ENCODE peak calls at places on chromosome 18, in four cellular contexts. One of them, this sample, is unnamed.
A peak's percentile ranks its signal among the peaks of the same experiment; 100 is the strongest.

GRCh38 chr18:9536354-9537152 is 61.2 kb downstream of the RALBP1 start:
- DNase-seq in right atrium auricular region: no peak
- DNase-seq in CD8-positive, alpha-beta T cell: no peak
- DNase-seq in astrocyte of the cerebellum: no peak
- DNase-seq in this sample: no peak

GRCh38 chr18:73594749-73595148 is 552.9 kb downstream of the FBXO15 start:
- DNase-seq in CD8-positive, alpha-beta T cell: no peak
- DNase-seq in astrocyte of the cerebellum: peak; percentile 6
- DNase-seq in right atrium auricular region: no peak
- DNase-seq in this sample: no peak

GRCh38 chr18:61896767-61897166 is 4.0 kb upstream of the RNF152 start:
- DNase-seq in right atrium auricular region: no peak
- DNase-seq in astrocyte of the cerebellum: peak; percentile 24
- DNase-seq in CD8-positive, alpha-beta T cell: no peak
- DNase-seq in this sample: no peak

GRCh38 chr18:41992066-41992465 is 37.0 kb downstream of the PIK3C3 start:
- DNase-seq in right atrium auricular region: no peak
- DNase-seq in astrocyte of the cerebellum: no peak
- DNase-seq in CD8-positive, alpha-beta T cell: no peak
- DNase-seq in this sample: no peak

GRCh38 chr18:48456838-48457237 is 47.7 kb upstream of the ZBTB7C start:
- DNase-seq in astrocyte of the cerebellum: no peak
- DNase-seq in right atrium auricular region: peak; percentile 18
- DNase-seq in CD8-positive, alpha-beta T cell: no peak
- DNase-seq in this sample: no peak

GRCh38 chr18:26663001-26663400 is 114.6 kb upstream of the KCTD1 start:
- DNase-seq in right atrium auricular region: no peak
- DNase-seq in CD8-positive, alpha-beta T cell: no peak
- DNase-seq in astrocyte of the cerebellum: no peak
- DNase-seq in this sample: no peak

GRCh38 chr18:76686737-76687231 is 135.6 kb upstream of the ZNF236 start:
- DNase-seq in CD8-positive, alpha-beta T cell: no peak
- DNase-seq in astrocyte of the cerebellum: peak; percentile 42
- DNase-seq in right atrium auricular region: peak; percentile 79
- DNase-seq in this sample: no peak

GRCh38 chr18:76443519-76444435 is 51.3 kb downstream of the ZNF516 start:
- DNase-seq in CD8-positive, alpha-beta T cell: no peak
- DNase-seq in astrocyte of the cerebellum: no peak
- DNase-seq in right atrium auricular region: no peak
- DNase-seq in this sample: no peak

GRCh38 chr18:43888601-43889000 is 611.3 kb upstream of the SYT4 start:
- DNase-seq in right atrium auricular region: no peak
- DNase-seq in CD8-positive, alpha-beta T cell: no peak
- DNase-seq in astrocyte of the cerebellum: no peak
- DNase-seq in this sample: no peak

GRCh38 chr18:26133652-26134051 is at the start of gene PSMA8:
- DNase-seq in right atrium auricular region: no peak
- DNase-seq in astrocyte of the cerebellum: no peak
- DNase-seq in CD8-positive, alpha-beta T cell: peak; percentile 10
- DNase-seq in this sample: no peak

GRCh38 chr18:5894613-5895299 is 566 bp downstream of the TMEM200C start:
- DNase-seq in astrocyte of the cerebellum: no peak
- DNase-seq in CD8-positive, alpha-beta T cell: no peak
- DNase-seq in right atrium auricular region: no peak
- DNase-seq in this sample: no peak

GRCh38 chr18:36680042-36680441 is 148.8 kb downstream of the TPGS2 start:
- DNase-seq in right atrium auricular region: no peak
- DNase-seq in astrocyte of the cerebellum: no peak
- DNase-seq in CD8-positive, alpha-beta T cell: no peak
- DNase-seq in this sample: no peak

GRCh38 chr18:53937037-53937436 is 287.4 kb downstream of the MBD2 start:
- DNase-seq in right atrium auricular region: no peak
- DNase-seq in CD8-positive, alpha-beta T cell: no peak
- DNase-seq in astrocyte of the cerebellum: no peak
- DNase-seq in this sample: no peak

GRCh38 chr18:63138469-63139340 is 180.9 kb downstream of the BCL2 start:
- DNase-seq in CD8-positive, alpha-beta T cell: no peak
- DNase-seq in right atrium auricular region: no peak
- DNase-seq in astrocyte of the cerebellum: no peak
- DNase-seq in this sample: no peak

GRCh38 chr18:58168986-58169385 is 125.0 kb downstream of the NEDD4L start:
- DNase-seq in right atrium auricular region: peak; percentile 46
- DNase-seq in astrocyte of the cerebellum: no peak
- DNase-seq in CD8-positive, alpha-beta T cell: no peak
- DNase-seq in this sample: no peak

GRCh38 chr18:62101236-62101635 is 85.6 kb downstream of the PIGN start:
- DNase-seq in right atrium auricular region: no peak
- DNase-seq in astrocyte of the cerebellum: no peak
- DNase-seq in CD8-positive, alpha-beta T cell: no peak
- DNase-seq in this sample: no peak

GRCh38 chr18:40413160-40413559 is 1541.9 kb upstream of the PIK3C3 start:
- DNase-seq in CD8-positive, alpha-beta T cell: no peak
- DNase-seq in astrocyte of the cerebellum: no peak
- DNase-seq in right atrium auricular region: no peak
- DNase-seq in this sample: no peak

DNA sequence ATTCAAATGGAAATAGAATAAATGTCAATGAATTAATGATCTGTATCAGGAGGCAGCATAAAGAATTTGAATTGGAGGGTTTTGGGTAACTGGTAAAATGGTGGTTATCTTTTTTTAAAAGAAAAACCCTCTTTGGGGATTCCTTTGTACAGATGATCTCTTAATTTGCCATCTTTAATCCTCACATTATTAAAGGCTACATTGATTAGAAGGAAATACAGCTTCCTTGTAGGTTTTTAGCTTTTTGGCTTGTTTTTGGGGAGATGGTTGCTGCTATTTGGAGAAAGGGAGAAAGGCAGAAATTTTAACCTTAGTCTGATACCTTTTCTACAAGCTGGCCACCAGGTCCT is 600 bp upstream of the MAPRE2 start:
- DNase-seq in CD8-positive, alpha-beta T cell: no peak
- DNase-seq in astrocyte of the cerebellum: no peak
- DNase-seq in right atrium auricular region: no peak
- DNase-seq in this sample: no peak
- H3K4me3 ChIP-seq in CD8-positive, alpha-beta T cell: peak overlapping the region; percentile 90
- H3K4me3 ChIP-seq in astrocyte of the cerebellum: peak overlapping the region; percentile 88
- H3K4me3 ChIP-seq in right atrium auricular region: peak overlapping the region; percentile 87
- H3K4me3 ChIP-seq in this sample: peak overlapping the region; percentile 94

GRCh38 chr18:79680100-79680879 is 687 bp downstream of the CTDP1 start:
- DNase-seq in CD8-positive, alpha-beta T cell: no peak
- DNase-seq in right atrium auricular region: no peak
- DNase-seq in astrocyte of the cerebellum: peak; percentile 18
- DNase-seq in this sample: no peak

GRCh38 chr18:79678665-79679551 is 695 bp upstream of the CTDP1 start:
- DNase-seq in CD8-positive, alpha-beta T cell: peak; percentile 99
- DNase-seq in right atrium auricular region: peak; percentile 99
- DNase-seq in astrocyte of the cerebellum: peak; percentile 98
- DNase-seq in this sample: peak; percentile 90

GRCh38 chr18:79677221-79677620 is 2.4 kb upstream of the CTDP1 start:
- DNase-seq in astrocyte of the cerebellum: no peak
- DNase-seq in right atrium auricular region: no peak
- DNase-seq in CD8-positive, alpha-beta T cell: no peak
- DNase-seq in this sample: no peak

GRCh38 chr18:79679552-79680099 is at the start of gene CTDP1:
- DNase-seq in CD8-positive, alpha-beta T cell: peak; percentile 72
- DNase-seq in astrocyte of the cerebellum: peak; percentile 68
- DNase-seq in right atrium auricular region: peak; percentile 93
- DNase-seq in this sample: peak; percentile 64

GRCh38 chr18:79677840-79678239 is 1.8 kb upstream of the CTDP1 start:
- DNase-seq in right atrium auricular region: no peak
- DNase-seq in astrocyte of the cerebellum: no peak
- DNase-seq in CD8-positive, alpha-beta T cell: no peak
- DNase-seq in this sample: no peak
- H3K4me3 ChIP-seq in right atrium auricular region: no peak overlapping the region
- H3K4me3 ChIP-seq in astrocyte of the cerebellum: no peak overlapping the region
- H3K4me3 ChIP-seq in CD8-positive, alpha-beta T cell: no peak overlapping the region
- H3K4me3 ChIP-seq in this sample: peak overlapping the region; percentile 81

GRCh38 chr18:59822612-59823275 is 77.1 kb upstream of the PMAIP1 start:
- DNase-seq in astrocyte of the cerebellum: no peak
- DNase-seq in right atrium auricular region: no peak
- DNase-seq in CD8-positive, alpha-beta T cell: no peak
- DNase-seq in this sample: no peak

GRCh38 chr18:59820663-59821062 is 79.1 kb upstream of the PMAIP1 start:
- DNase-seq in CD8-positive, alpha-beta T cell: no peak
- DNase-seq in astrocyte of the cerebellum: no peak
- DNase-seq in right atrium auricular region: no peak
- DNase-seq in this sample: no peak

GRCh38 chr18:59818769-59819168 is 81.0 kb upstream of the PMAIP1 start:
- DNase-seq in astrocyte of the cerebellum: no peak
- DNase-seq in CD8-positive, alpha-beta T cell: no peak
- DNase-seq in right atrium auricular region: no peak
- DNase-seq in this sample: no peak

GRCh38 chr18:59823611-59824195 is 76.1 kb upstream of the PMAIP1 start:
- DNase-seq in astrocyte of the cerebellum: peak; percentile 72
- DNase-seq in right atrium auricular region: peak; percentile 73
- DNase-seq in CD8-positive, alpha-beta T cell: no peak
- DNase-seq in this sample: peak; percentile 29

DNA sequence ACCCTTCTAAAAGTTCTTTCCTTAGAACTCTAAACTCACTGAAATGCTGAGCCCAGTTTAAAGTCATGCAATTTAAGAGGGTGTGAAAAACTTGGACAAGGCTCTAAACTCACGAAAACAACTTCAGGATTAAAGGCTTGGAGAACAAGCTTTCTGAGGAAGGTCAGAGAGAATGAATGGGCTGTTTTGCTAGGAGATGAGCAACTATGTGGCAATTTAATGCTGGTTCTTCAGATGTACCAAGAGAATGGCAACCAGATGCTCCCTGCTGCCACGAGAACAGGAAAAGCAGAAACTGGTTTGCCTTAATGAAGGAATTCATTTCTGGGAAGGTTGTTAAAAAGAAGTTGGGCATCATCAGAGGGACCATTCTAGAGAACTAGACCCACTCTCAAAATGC is 77.8 kb upstream of the PMAIP1 start:
- DNase-seq in CD8-positive, alpha-beta T cell: no peak
- DNase-seq in astrocyte of the cerebellum: no peak
- DNase-seq in right atrium auricular region: no peak
- DNase-seq in this sample: no peak
- H3K4me3 ChIP-seq in CD8-positive, alpha-beta T cell: no peak overlapping the region
- H3K4me3 ChIP-seq in astrocyte of the cerebellum: no peak overlapping the region
- H3K4me3 ChIP-seq in right atrium auricular region: no peak overlapping the region
- H3K4me3 ChIP-seq in this sample: no peak overlapping the region

GRCh38 chr18:55439036-55439435 is 149.0 kb downstream of the TCF4 start:
- DNase-seq in CD8-positive, alpha-beta T cell: no peak
- DNase-seq in right atrium auricular region: no peak
- DNase-seq in astrocyte of the cerebellum: no peak
- DNase-seq in this sample: no peak
- H3K4me3 ChIP-seq in CD8-positive, alpha-beta T cell: no peak overlapping the region
- H3K4me3 ChIP-seq in right atrium auricular region: no peak overlapping the region
- H3K4me3 ChIP-seq in astrocyte of the cerebellum: no peak overlapping the region
- H3K4me3 ChIP-seq in this sample: no peak overlapping the region

DNA sequence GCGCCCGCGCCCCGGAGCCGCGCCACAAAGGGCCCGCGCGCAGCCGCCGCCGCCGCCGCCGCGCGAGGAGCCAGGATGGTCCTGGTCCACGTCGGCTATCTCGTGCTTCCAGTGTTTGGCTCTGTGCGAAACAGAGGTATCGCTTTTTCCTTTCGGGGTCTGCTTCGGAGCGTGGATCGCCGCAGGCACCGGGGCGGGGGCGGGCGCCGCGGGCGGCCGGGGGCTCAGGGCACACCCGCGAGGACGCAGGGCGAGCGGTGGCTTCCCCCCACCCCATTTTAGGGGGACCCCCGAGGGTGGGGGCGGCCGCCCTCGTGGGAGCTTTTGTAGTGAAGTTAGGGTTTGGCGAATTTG is 230.0 kb downstream of the HAUS1 start:
- DNase-seq in astrocyte of the cerebellum: no peak
- DNase-seq in CD8-positive, alpha-beta T cell: no peak
- DNase-seq in right atrium auricular region: no peak
- DNase-seq in this sample: no peak
- H3K4me3 ChIP-seq in astrocyte of the cerebellum: peak overlapping the region; percentile 52
- H3K4me3 ChIP-seq in CD8-positive, alpha-beta T cell: no peak overlapping the region
- H3K4me3 ChIP-seq in right atrium auricular region: peak overlapping the region; percentile 68
- H3K4me3 ChIP-seq in this sample: peak overlapping the region; percentile 51

This sample was measured in kidney epithelial cell.